ENCODE peak calls at places on chromosomes 7 and 10, in four cellular contexts. O, L, M and G are unnamed samples.

GRCh38 chr7:98294798-98295382 is 13.4 kb downstream of the BRI3 start:
- DNase-seq in O (no peak), L (peak; percentile 85), M (peak; percentile 35), G (peak; percentile 83)

GRCh38 chr7:105581066-105581811 is at the start of gene EFCAB10:
- DNase-seq in L (no peak), O (no peak), M (peak; percentile 75), G (peak; percentile 96)

GRCh38 chr10:109915566-109915965 is 7.7 kb downstream of the XPNPEP1 start:
- DNase-seq in L (no peak), O (no peak), M (no peak), G (no peak)

GRCh38 chr7:158495780-158496179 is 91.8 kb downstream of the PTPRN2 start:
- DNase-seq in O (no peak), L (no peak), M (peak; percentile 14), G (peak; percentile 37)

GRCh38 chr7:140333209-140333608 is 65.1 kb downstream of the SLC37A3 start:
- DNase-seq in O (no peak), L (no peak), M (no peak), G (no peak)

GRCh38 chr7:46011059-46011458 is 90.0 kb upstream of the IGFBP3 start:
- DNase-seq in M (no peak), O (no peak), L (no peak), G (no peak)

GRCh38 chr10:69278446-69278963 is at the start of gene HK1:
- DNase-seq in L (no peak), O (no peak), M (no peak), G (no peak)

GRCh38 chr7:12323415-12323814 is 80.2 kb downstream of the VWDE start:
- DNase-seq in L (no peak), M (no peak), O (no peak), G (no peak)

GRCh38 chr10:101749033-101749432 is 26.9 kb downstream of the FGF8 start:
- DNase-seq in M (no peak), O (no peak), L (peak; percentile 35), G (peak; percentile 68)

GRCh38 chr7:37493810-37494209 is 45.1 kb upstream of the ELMO1 start:
- DNase-seq in M (no peak), O (no peak), L (no peak), G (no peak)

GRCh38 chr10:132401396-132402168 is 4.6 kb downstream of the PWWP2B start:
- DNase-seq in O (no peak), L (no peak), M (no peak), G (no peak)

GRCh38 chr10:97179731-97180366 is 5.9 kb downstream of the SLIT1 start:
- DNase-seq in L (peak; percentile 21), M (peak; percentile 19), O (no peak), G (no peak)

GRCh38 chr7:36010656-36011587 is 142.1 kb upstream of the EEPD1 start:
- DNase-seq in L (no peak), O (no peak), M (no peak), G (no peak)

GRCh38 chr7:78620931-78621330 is 822.4 kb downstream of the PHTF2 start:
- DNase-seq in O (no peak), L (no peak), M (peak; percentile 2), G (no peak)

GRCh38 chr7:26813426-26813825 is 51.0 kb downstream of the SKAP2 start:
- DNase-seq in L (no peak), M (peak; percentile 64), O (no peak), G (no peak)

GRCh38 chr7:10802526-10802925 is 171.1 kb upstream of the PHF14 start:
- DNase-seq in L (no peak), O (no peak), M (no peak), G (no peak)

GRCh38 chr7:21773326-21773725 is 172.4 kb downstream of the CDCA7L start:
- DNase-seq in O (no peak), L (no peak), M (no peak), G (no peak)

GRCh38 chr10:43084812-43085211 is 7.9 kb downstream of the RET start:
- DNase-seq in O (no peak), M (no peak), L (no peak), G (no peak)

GRCh38 chr7:137411446-137411845 is 67.9 kb upstream of the PTN start:
- DNase-seq in L (no peak), O (no peak), M (no peak), G (no peak)

GRCh38 chr10:6607187-6607586 is 27.1 kb upstream of the PRKCQ start:
- DNase-seq in M (no peak), O (no peak), L (no peak), G (no peak)

GRCh38 chr10:18136056-18136916 is 3.9 kb upstream of the CACNB2 start:
- DNase-seq in L (no peak), O (no peak), M (no peak), G (no peak)

GRCh38 chr10:4943821-4944220 is 19.4 kb upstream of the AKR1C1 start:
- DNase-seq in L (no peak), O (no peak), M (no peak), G (no peak)

GRCh38 chr7:70597071-70597470 is 534.9 kb upstream of the GALNT17 start:
- DNase-seq in L (no peak), O (no peak), M (no peak), G (no peak)

DNA sequence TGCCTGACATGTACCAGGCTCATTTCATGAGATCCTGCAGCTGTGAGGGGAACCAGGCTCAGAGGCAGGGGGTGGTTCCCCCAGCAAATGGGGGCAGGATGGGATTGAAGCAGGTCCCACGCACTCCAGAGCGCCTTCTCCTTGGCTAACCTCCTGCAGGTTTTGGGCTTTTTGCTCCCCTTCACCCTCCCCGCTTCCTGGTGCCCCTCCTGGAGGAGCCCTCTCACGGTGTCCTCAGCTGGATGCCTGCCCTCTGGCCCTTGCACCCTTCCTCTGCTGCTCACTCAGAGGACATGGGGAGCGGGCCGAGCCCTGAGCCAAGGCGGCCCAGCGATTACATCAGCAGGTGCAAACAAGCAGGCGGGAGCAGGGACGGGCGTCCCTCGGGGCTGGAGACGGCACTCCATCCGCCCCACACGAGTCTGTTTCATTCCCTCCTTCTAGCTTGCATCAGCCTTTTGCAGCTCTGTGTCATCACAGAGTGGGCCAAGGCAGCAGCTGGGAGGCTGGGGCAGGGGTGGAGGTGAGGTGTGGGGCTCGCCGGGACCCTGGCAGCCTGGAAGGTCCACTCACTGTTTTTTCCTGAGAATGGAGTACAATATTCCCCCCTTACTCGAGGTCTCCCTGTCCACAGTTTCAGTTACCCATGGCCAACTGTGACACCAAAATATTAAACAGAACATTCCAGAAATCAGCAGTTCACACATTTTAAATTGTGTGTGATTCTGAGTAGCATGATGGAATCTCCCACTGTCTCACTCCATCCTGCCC is 52.7 kb upstream of the SLC29A3 start:
- DNase-seq in M (peak; percentile 18), L (peak; percentile 55), O (no peak), G (peak; percentile 23)
- TF ChIP-seq FOXK2 in M (no peak), L (no peak), O (no peak), G (no peak)

GRCh38 chr10:124248056-124248455 is 154.7 kb upstream of the CHST15 start:
- DNase-seq in O (no peak), M (no peak), L (no peak), G (no peak)
- TF ChIP-seq FOXK2 in O (no peak), M (no peak), L (no peak), G (no peak)

DNA sequence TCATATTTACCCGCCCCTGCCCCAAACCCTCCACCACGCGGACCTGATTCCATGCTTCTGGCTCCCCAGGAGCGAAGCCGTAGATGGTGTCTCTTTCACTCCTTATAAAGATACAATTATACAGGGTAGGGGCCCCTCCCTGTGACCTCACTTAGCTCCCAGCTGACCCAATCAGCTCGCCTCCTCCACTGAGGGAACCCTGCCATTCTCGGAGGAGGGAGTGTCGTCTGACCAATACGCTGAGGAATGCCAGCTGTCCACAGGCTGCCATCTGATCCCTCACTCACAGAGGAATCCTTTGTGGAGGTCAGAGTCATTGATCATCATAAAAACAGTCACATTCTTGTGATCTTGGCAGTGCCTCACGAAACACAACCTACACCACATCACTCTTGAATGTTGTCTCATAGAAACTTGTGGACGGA is 67.5 kb upstream of the INSIG1 start:
- DNase-seq in L (no peak), M (peak; percentile 23), O (no peak), G (no peak)
- TF ChIP-seq FOXK2 in L (no peak), M (no peak), O (no peak), G (no peak)

GRCh38 chr10:190216-190615 is 55.0 kb downstream of the ZMYND11 start:
- DNase-seq in M (no peak), L (no peak), O (no peak), G (no peak)

GRCh38 chr10:191703-192518 is 56.7 kb downstream of the ZMYND11 start:
- DNase-seq in O (no peak), M (peak; percentile 19), L (no peak), G (no peak)

GRCh38 chr10:186911-187310 is 51.7 kb downstream of the ZMYND11 start:
- DNase-seq in M (no peak), L (no peak), O (no peak), G (no peak)

GRCh38 chr10:184911-185310 is 49.7 kb downstream of the ZMYND11 start:
- DNase-seq in M (no peak), O (no peak), L (no peak), G (no peak)

GRCh38 chr10:188546-188945 is 53.3 kb downstream of the ZMYND11 start:
- DNase-seq in O (no peak), M (no peak), L (no peak), G (no peak)
- TF ChIP-seq FOXK2 in O (no peak), M (no peak), L (no peak), G (no peak)